ENCODE peak calls at places on chromosomes 2 and 18, in six cellular contexts. Q is IMR-90, B is mucosa of descending colon, T is fibroblast of lung, X is brain microvascular endothelial cell, M is sigmoid colon. E is an unnamed sample.

GRCh38 chr2:72572501-72572900 is 253.3 kb downstream of the EXOC6B start:
- DNase-seq in Q (peak), B (no peak), T (no peak), X (peak), M (no peak), E (no peak)

GRCh38 chr2:216279459-216279858 is 92.8 kb downstream of the MARCHF4 start:
- DNase-seq in Q (peak), B (no peak), T (peak), X (no peak), M (no peak), E (no peak)

GRCh38 chr18:75638597-75639467 is 211.3 kb upstream of the SMIM21 start:
- DNase-seq in Q (peak), B (no peak), T (peak), X (peak), M (peak), E (no peak)

GRCh38 chr2:136212426-136213378 is 94.8 kb upstream of the CXCR4 start:
- DNase-seq in Q (no peak), B (no peak), T (no peak), X (no peak), M (no peak), E (no peak)

GRCh38 chr2:44918095-44918775 is 23.3 kb upstream of the SIX3 start:
- DNase-seq in Q (no peak), B (no peak), T (no peak), X (no peak), M (no peak), E (peak)

GRCh38 chr2:28445448-28446258 is 50.2 kb upstream of the PLB1 start:
- DNase-seq in Q (peak), B (no peak), T (peak), X (peak), M (no peak), E (peak)

GRCh38 chr2:97993926-97994325 is 1.8 kb downstream of the TMEM131 start:
- DNase-seq in Q (no peak), B (no peak), T (no peak), X (no peak), M (no peak), E (no peak)

GRCh38 chr2:174812037-174812436 is 47.8 kb upstream of the CHRNA1 start:
- DNase-seq in Q (no peak), B (no peak), T (no peak), X (no peak), M (no peak), E (no peak)

GRCh38 chr2:121340926-121341325 is 55.9 kb upstream of the TFCP2L1 start:
- DNase-seq in Q (no peak), B (no peak), T (no peak), X (no peak), M (peak), E (no peak)

GRCh38 chr2:236793041-236794011 is 223.7 kb downstream of the ACKR3 start:
- DNase-seq in Q (no peak), B (no peak), T (no peak), X (no peak), M (no peak), E (no peak)

GRCh38 chr18:28736223-28736622 is 559.3 kb upstream of the CDH2 start:
- DNase-seq in Q (no peak), B (no peak), T (no peak), X (no peak), M (no peak), E (no peak)

GRCh38 chr2:121689356-121689755 is 40.1 kb upstream of the CLASP1 start:
- DNase-seq in Q (peak), B (no peak), T (peak), X (peak), M (peak), E (no peak)

GRCh38 chr2:196233808-196234501 is 62.6 kb upstream of the STK17B start:
- DNase-seq in Q (peak), B (no peak), T (no peak), X (no peak), M (no peak), E (no peak)

GRCh38 chr18:6207119-6207518 is 207.6 kb downstream of the L3MBTL4 start:
- DNase-seq in Q (peak), B (no peak), T (no peak), X (no peak), M (no peak), E (no peak)

GRCh38 chr18:63161728-63162195 is 157.8 kb downstream of the BCL2 start:
- DNase-seq in Q (peak), B (peak), T (peak), X (peak), M (peak), E (peak)

GRCh38 chr18:79458131-79458838 is 62.6 kb downstream of the NFATC1 start:
- DNase-seq in Q (peak), B (no peak), T (peak), X (peak), M (peak), E (peak)

DNA sequence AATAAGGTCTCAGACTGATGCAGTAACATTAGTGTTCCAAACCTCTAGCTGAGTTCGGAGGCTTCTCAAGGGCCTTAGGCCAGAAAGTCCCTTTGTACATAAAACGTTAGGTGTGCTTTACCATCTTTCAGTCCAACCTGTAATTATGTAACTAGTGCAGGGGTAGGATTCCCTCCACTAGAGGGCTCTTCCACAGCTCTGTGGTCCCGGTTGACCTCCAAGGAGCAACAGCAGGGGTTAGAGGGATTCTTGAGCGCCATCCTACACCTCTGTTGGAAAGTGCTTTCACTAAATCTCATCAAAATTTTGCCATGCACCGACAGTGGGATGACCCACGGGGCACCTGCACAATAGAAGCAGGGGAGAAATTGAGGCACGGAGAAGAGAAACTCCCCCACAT is 155.8 kb upstream of the LRP1B start:
- DNase-seq in Q (no peak), B (no peak), T (no peak), X (no peak), M (no peak), E (no peak)
- TF ChIP-seq CTCF in Q (peak), B (no peak), T (no peak), X (peak), M (no peak), E (peak)

GRCh38 chr2:88197732-88198131 is 27.6 kb downstream of the THNSL2 start:
- DNase-seq in Q (no peak), B (no peak), T (no peak), X (no peak), M (no peak), E (no peak)

GRCh38 chr2:88201811-88202169 is 31.6 kb downstream of the THNSL2 start:
- DNase-seq in Q (no peak), B (no peak), T (no peak), X (no peak), M (no peak), E (no peak)

GRCh38 chr2:88198308-88198707 is 28.2 kb downstream of the THNSL2 start:
- DNase-seq in Q (no peak), B (no peak), T (no peak), X (no peak), M (no peak), E (no peak)

GRCh38 chr2:88196490-88197087 is 26.4 kb downstream of the THNSL2 start:
- DNase-seq in Q (no peak), B (no peak), T (no peak), X (no peak), M (no peak), E (no peak)

DNA sequence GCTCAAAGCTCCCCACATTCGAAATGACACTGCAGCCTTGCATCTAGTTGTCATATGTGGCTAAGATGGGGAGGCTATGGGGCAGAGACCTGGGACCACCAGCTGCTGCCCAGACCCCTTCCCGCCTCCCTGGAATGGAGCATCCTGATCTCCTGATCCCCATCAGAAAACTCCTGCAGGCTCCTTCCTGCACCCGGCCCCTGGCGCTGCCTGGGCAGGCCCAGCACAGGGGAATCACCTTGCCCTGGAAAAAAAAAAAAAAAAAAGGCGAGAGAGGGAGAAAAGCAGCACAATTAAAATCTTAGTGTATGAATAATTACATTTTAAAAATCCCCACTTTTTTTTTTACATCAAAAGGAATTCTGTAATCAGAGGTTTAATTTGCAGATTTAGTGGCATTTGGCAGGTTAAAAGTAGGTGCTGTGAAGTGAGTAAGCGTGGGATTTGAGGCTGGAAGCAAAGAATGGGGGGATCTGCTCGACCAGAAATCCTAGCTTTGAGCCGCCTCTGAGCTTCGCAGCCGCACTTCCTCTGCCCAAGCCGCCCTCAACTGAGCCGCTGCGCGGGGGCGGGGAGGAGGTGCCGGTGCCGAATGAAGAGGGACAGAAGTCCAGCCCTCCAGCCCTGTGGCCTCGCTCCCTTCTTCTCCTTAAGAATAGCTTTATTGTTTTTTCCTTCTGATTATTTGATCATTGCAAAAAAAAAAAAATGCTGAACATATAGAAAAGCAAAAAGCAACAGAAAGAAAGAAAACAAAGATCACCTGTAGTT is 30.0 kb downstream of the THNSL2 start:
- DNase-seq in Q (no peak), B (no peak), T (no peak), X (no peak), M (no peak), E (no peak)
- H3K4me3 ChIP-seq in Q (no peak), B (no peak), T (no peak), X (no peak), M (no peak), E (peak)

DNA sequence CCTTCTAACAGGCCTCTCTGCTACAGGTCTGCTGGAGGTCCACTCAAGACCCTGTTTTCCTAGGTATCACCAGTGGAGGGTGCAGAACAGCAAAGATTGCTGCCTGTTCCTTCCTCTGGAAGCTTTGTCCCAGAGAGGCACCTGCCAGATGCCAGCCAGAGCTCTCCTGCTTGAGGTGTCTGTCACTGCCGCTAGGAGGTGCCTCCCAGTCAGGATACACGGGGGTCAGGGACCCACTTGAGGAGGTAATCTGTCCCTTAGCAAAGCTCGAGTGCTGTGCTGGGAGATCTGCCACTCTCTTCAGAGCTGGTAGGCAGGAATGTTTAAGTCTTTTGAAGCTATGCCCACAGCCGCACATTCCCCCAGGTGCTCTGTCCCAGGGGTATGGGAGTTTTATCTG is 140.6 kb downstream of the BAZ2B start:
- DNase-seq in Q (no peak), B (no peak), T (no peak), X (no peak), M (no peak), E (no peak)
- TF ChIP-seq CTCF in Q (no peak), B (no peak), T (no peak), X (no peak), M (no peak), E (no peak)

DNA sequence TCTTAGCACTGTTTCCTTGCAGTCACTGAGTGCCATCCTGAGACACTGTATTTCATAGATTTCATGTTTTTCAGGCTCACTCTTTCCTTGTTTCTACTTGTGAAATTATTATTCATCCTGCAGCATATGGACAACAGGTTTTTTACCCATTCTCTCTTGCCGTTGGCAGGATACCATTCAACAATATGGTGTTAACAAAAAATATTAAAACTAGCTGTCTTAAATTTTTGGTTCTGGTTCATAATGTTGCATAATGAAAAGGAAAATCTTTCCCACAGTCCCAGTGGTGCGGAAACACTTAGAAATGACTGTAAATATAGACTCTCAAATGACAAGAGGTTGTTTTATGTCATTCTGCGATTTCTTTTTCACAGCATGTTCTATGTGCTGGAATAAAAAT is 23.1 kb upstream of the ATG16L1 start:
- DNase-seq in Q (no peak), B (no peak), T (no peak), X (no peak), M (no peak), E (no peak)
- H3K4me3 ChIP-seq in Q (no peak), B (no peak), T (no peak), X (no peak), M (no peak), E (no peak)

DNA sequence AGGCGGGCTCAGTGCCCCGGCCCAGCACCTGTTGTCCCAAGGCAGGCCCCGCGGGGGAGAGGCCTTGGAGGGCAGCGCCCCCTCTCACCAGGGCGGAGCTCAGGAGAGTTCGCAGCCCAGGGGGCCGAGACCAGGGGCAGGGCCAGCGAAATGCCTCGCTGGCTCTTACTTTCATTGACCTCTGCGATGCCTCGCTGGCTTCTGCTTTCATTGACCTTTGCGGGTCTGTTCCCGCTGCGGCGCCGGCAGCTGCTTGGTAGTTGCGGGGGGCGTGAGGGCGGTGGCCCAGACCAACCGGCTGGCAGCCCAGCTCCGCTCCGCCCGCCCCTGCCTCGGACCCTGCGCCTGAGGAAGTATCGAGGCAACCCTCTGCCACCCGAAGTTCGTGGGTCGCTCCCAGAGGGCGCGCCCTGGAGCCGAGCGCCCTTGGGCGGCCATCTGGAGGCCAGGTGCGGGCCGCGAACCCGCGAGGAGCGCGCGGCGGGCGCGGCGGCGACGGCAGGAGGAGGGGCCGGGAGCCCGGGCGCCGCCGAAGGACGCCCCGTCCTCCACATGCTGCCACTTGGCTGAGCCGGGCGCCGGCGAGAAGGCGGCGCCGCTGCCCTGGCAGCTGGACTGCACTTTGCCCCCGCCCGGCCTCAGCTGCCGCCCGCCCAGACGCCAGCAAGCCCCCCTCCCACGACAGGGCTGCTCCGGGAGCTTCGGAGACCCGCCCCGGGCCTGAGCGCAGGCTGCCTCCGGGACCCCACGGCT is 118.0 kb upstream of the MSTN start:
- DNase-seq in Q (no peak), B (peak), T (peak), X (no peak), M (peak), E (no peak)
- TF ChIP-seq CTCF in Q (peak), B (peak), T (peak), X (peak), M (peak), E (peak)

GRCh38 chr18:49878996-49879585 is 65.8 kb upstream of the ACAA2 start:
- DNase-seq in Q (no peak), B (no peak), T (no peak), X (no peak), M (no peak), E (no peak)
- H3K4me3 ChIP-seq in Q (no peak), B (no peak), T (no peak), X (no peak), M (no peak), E (no peak)

GRCh38 chr2:235554385-235554784 is 60.5 kb downstream of the AGAP1 start:
- DNase-seq in Q (no peak), B (no peak), T (no peak), X (no peak), M (no peak), E (no peak)

GRCh38 chr2:235556086-235556485 is 62.2 kb downstream of the AGAP1 start:
- DNase-seq in Q (no peak), B (no peak), T (no peak), X (no peak), M (peak), E (no peak)

GRCh38 chr2:235554936-235555335 is 61.1 kb downstream of the AGAP1 start:
- DNase-seq in Q (no peak), B (no peak), T (no peak), X (no peak), M (no peak), E (no peak)

GRCh38 chr2:235556901-235557300 is 63.1 kb downstream of the AGAP1 start:
- DNase-seq in Q (no peak), B (no peak), T (no peak), X (no peak), M (no peak), E (no peak)

GRCh38 chr2:235555356-235555755 is 61.5 kb downstream of the AGAP1 start:
- DNase-seq in Q (no peak), B (peak), T (no peak), X (no peak), M (peak), E (no peak)
- TF ChIP-seq CTCF in Q (no peak), B (no peak), T (no peak), X (no peak), M (no peak), E (no peak)

GRCh38 chr2:96509847-96510230 is 4.7 kb upstream of the NEURL3 start:
- DNase-seq in Q (no peak), B (no peak), T (no peak), X (no peak), M (no peak), E (no peak)

GRCh38 chr2:96509114-96509846 is 4.1 kb upstream of the NEURL3 start:
- DNase-seq in Q (peak), B (peak), T (peak), X (peak), M (peak), E (peak)

GRCh38 chr2:96506907-96507240 is 1.7 kb upstream of the NEURL3 start:
- DNase-seq in Q (no peak), B (no peak), T (no peak), X (no peak), M (no peak), E (no peak)

GRCh38 chr2:96507957-96508520 is 2.9 kb upstream of the NEURL3 start:
- DNase-seq in Q (peak), B (peak), T (peak), X (peak), M (peak), E (no peak)

DNA sequence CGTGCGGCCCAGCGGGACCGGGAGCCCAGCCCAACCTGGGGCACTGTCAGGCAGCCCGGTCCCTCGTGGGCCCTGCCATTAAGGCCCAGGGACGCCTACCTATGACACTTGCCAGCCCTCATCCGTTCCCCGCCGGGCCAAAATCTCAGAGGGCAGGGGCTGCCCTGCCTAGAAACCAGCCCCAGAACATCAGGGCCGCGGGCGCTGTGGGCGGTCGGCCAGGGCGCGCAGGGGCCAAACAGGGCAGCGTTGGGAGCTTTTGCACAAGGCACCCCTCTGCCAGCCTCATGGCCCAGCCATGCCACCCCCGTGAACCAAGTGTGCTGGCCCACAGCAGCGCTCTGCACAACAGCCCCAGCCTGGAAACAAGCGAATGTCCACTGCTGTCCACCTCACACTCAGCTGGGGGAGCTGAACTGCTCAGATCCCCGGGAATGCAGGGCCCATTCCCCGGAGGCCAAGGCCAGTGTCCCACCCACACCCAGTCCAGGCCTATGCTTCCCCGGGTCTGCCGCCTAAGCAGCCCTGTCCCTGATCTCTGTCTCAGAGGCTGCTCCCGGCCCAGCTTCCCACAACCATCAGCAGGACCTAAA is 3.5 kb upstream of the NEURL3 start:
- DNase-seq in Q (no peak), B (peak), T (no peak), X (no peak), M (no peak), E (no peak)
- H3K4me3 ChIP-seq in Q (no peak), B (no peak), T (no peak), X (no peak), M (no peak), E (no peak)

GRCh38 chr2:7732497-7732896 is 815.3 kb downstream of the RNF144A start:
- DNase-seq in Q (no peak), B (no peak), T (no peak), X (no peak), M (no peak), E (no peak)
- TF ChIP-seq CTCF in Q (no peak), B (no peak), T (no peak), X (no peak), M (no peak), E (no peak)

GRCh38 chr18:3596324-3597158 is 146.6 kb downstream of the TGIF1 start:
- DNase-seq in Q (peak), B (peak), T (peak), X (peak), M (peak), E (no peak)
- H3K4me3 ChIP-seq in Q (no peak), B (no peak), T (peak), X (no peak), M (no peak), E (peak)

E was measured in epithelial cell of proximal tubule.